ENCODE peak calls at places on chromosomes 13 and 19, in seven cellular contexts. One of them, this sample, is unnamed.

GRCh38 chr19:47047931-47048399 is 459 bp downstream of the TMEM160 start:
- DNase-seq in NCI-H2081: peak; percentile 89
- DNase-seq in MCF 10A: peak; percentile 79
- DNase-seq in DMS79: peak; percentile 79
- DNase-seq in neural progenitor cell: peak; percentile 94
- DNase-seq in hepatic stellate cell: peak; percentile 100
- DNase-seq in AG04449: peak; percentile 57
- DNase-seq in this sample: peak; percentile 96

GRCh38 chr13:111949311-111949710 is 117.6 kb upstream of the SOX1 start:
- DNase-seq in NCI-H2081: no peak
- DNase-seq in MCF 10A: no peak
- DNase-seq in DMS79: no peak
- DNase-seq in neural progenitor cell: no peak
- DNase-seq in hepatic stellate cell: no peak
- DNase-seq in AG04449: no peak
- DNase-seq in this sample: no peak

GRCh38 chr19:16888629-16889371 is at the start of gene F2RL3:
- DNase-seq in NCI-H2081: no peak
- DNase-seq in MCF 10A: no peak
- DNase-seq in DMS79: no peak
- DNase-seq in neural progenitor cell: no peak
- DNase-seq in hepatic stellate cell: peak; percentile 74
- DNase-seq in AG04449: no peak
- DNase-seq in this sample: no peak

GRCh38 chr19:19566306-19566705 is 28.2 kb downstream of the CILP2 start:
- DNase-seq in NCI-H2081: no peak
- DNase-seq in MCF 10A: no peak
- DNase-seq in DMS79: no peak
- DNase-seq in neural progenitor cell: no peak
- DNase-seq in hepatic stellate cell: peak; percentile 78
- DNase-seq in AG04449: no peak
- DNase-seq in this sample: no peak

GRCh38 chr13:77563110-77563509 is 27.6 kb downstream of the SCEL start:
- DNase-seq in NCI-H2081: no peak
- DNase-seq in MCF 10A: peak; percentile 42
- DNase-seq in DMS79: no peak
- DNase-seq in neural progenitor cell: no peak
- DNase-seq in hepatic stellate cell: no peak
- DNase-seq in AG04449: no peak
- DNase-seq in this sample: no peak

GRCh38 chr19:6679139-6679538 is 9.2 kb upstream of the TNFSF14 start:
- DNase-seq in NCI-H2081: no peak
- DNase-seq in MCF 10A: no peak
- DNase-seq in DMS79: no peak
- DNase-seq in neural progenitor cell: no peak
- DNase-seq in hepatic stellate cell: no peak
- DNase-seq in AG04449: no peak
- DNase-seq in this sample: no peak

GRCh38 chr13:39565036-39565949 is 37.7 kb downstream of the LHFPL6 start:
- DNase-seq in NCI-H2081: no peak
- DNase-seq in MCF 10A: peak; percentile 70
- DNase-seq in DMS79: no peak
- DNase-seq in neural progenitor cell: peak; percentile 19
- DNase-seq in hepatic stellate cell: peak; percentile 78
- DNase-seq in AG04449: peak; percentile 88
- DNase-seq in this sample: peak; percentile 95

GRCh38 chr13:98299243-98299953 is 122.3 kb upstream of the RNF113B start:
- DNase-seq in NCI-H2081: no peak
- DNase-seq in MCF 10A: no peak
- DNase-seq in DMS79: no peak
- DNase-seq in neural progenitor cell: no peak
- DNase-seq in hepatic stellate cell: no peak
- DNase-seq in AG04449: no peak
- DNase-seq in this sample: no peak

GRCh38 chr13:60448907-60449510 is 52.0 kb downstream of the TDRD3 start:
- DNase-seq in NCI-H2081: peak; percentile 20
- DNase-seq in MCF 10A: peak; percentile 59
- DNase-seq in DMS79: no peak
- DNase-seq in neural progenitor cell: peak; percentile 46
- DNase-seq in hepatic stellate cell: peak; percentile 19
- DNase-seq in AG04449: peak; percentile 12
- DNase-seq in this sample: peak; percentile 62